ENCODE peak calls at places on chromosome X, in five cellular contexts. P, Q, C, N and J are unnamed samples.

GRCh38 chrX:153343674-153344073 is 9.7 kb downstream of the ZNF275 start:
- DNase-seq in P (no peak), Q (no peak), C (no peak), N (no peak), J (no peak)

GRCh38 chrX:13650318-13650717 is 2.6 kb upstream of the TCEANC start:
- DNase-seq in P (no peak), Q (no peak), C (no peak), N (no peak), J (no peak)

GRCh38 chrX:55710701-55711100 is 6.8 kb upstream of the RRAGB start:
- DNase-seq in P (no peak), Q (peak; percentile 28), C (peak; percentile 48), N (no peak), J (no peak)

GRCh38 chrX:11944486-11944885 is 186.4 kb downstream of the MSL3 start:
- DNase-seq in P (no peak), Q (peak; percentile 18), C (peak; percentile 53), N (peak; percentile 36), J (no peak)

GRCh38 chrX:12962041-12962504 is 12.8 kb upstream of the TMSB4X start:
- DNase-seq in P (no peak), Q (no peak), C (no peak), N (no peak), J (no peak)

GRCh38 chrX:153708415-153708814 is 15.8 kb downstream of the BCAP31 start:
- DNase-seq in P (no peak), Q (peak; percentile 75), C (peak; percentile 82), N (peak; percentile 70), J (no peak)

GRCh38 chrX:427812-428725 is 41.4 kb upstream of the PPP2R3B start:
- DNase-seq in P (no peak), Q (no peak), C (no peak), N (peak; percentile 63), J (no peak)

GRCh38 chrX:123626962-123627361 is 105.9 kb downstream of the THOC2 start:
- DNase-seq in P (no peak), Q (no peak), C (peak; percentile 87), N (no peak), J (no peak)

GRCh38 chrX:13380230-13380629 is 60.4 kb upstream of the ATXN3L start:
- DNase-seq in P (no peak), Q (no peak), C (peak; percentile 79), N (no peak), J (no peak)

GRCh38 chrX:16963216-16963615 is 16.8 kb downstream of the REPS2 start:
- DNase-seq in P (no peak), Q (no peak), C (peak; percentile 26), N (no peak), J (no peak)

GRCh38 chrX:112865464-112866025 is 24.9 kb upstream of the AMOT start:
- DNase-seq in P (no peak), Q (no peak), C (no peak), N (no peak), J (no peak)

GRCh38 chrX:68827256-68827655 is 1.6 kb upstream of the EFNB1 start:
- DNase-seq in P (no peak), Q (no peak), C (no peak), N (no peak), J (no peak)

GRCh38 chrX:9207142-9207541 is 173.2 kb upstream of the FAM9B start:
- DNase-seq in P (no peak), Q (no peak), C (no peak), N (peak; percentile 16), J (no peak)

GRCh38 chrX:131305926-131306325 is 16.8 kb upstream of the IGSF1 start:
- DNase-seq in P (no peak), Q (no peak), C (peak; percentile 1), N (no peak), J (no peak)

GRCh38 chrX:1717326-1717725 is 102.5 kb downstream of the ASMT start:
- DNase-seq in P (no peak), Q (no peak), C (no peak), N (peak; percentile 10), J (no peak)

GRCh38 chrX:109774706-109775105 is 41.6 kb upstream of the ACSL4 start:
- DNase-seq in P (no peak), Q (peak; percentile 16), C (peak; percentile 73), N (no peak), J (no peak)

GRCh38 chrX:10329984-10330383 is 173.2 kb downstream of the CLCN4 start:
- DNase-seq in P (no peak), Q (no peak), C (no peak), N (no peak), J (no peak)

GRCh38 chrX:25191403-25191802 is 175.6 kb upstream of the ARX start:
- DNase-seq in P (no peak), Q (no peak), C (no peak), N (peak; percentile 10), J (no peak)
- TF ChIP-seq CTCF in P (no peak), Q (no peak), C (no peak), N (peak; percentile 32), J (no peak)

GRCh38 chrX:7706032-7706431 is 136.9 kb upstream of the VCX start:
- DNase-seq in P (no peak), Q (no peak), C (no peak), N (no peak), J (no peak)
- TF ChIP-seq CTCF in P (no peak), Q (no peak), C (peak; percentile 12), N (peak; percentile 32), J (peak; percentile 15)

GRCh38 chrX:20252392-20253231 is 14.1 kb downstream of the RPS6KA3 start:
- DNase-seq in P (peak; percentile 26), Q (no peak), C (peak; percentile 24), N (peak; percentile 35), J (no peak)
- TF ChIP-seq CTCF in P (peak; percentile 27), Q (peak; percentile 61), C (peak; percentile 54), N (no peak), J (peak; percentile 67)

GRCh38 chrX:116111497-116111896 is 59.0 kb upstream of the AGTR2 start:
- DNase-seq in P (no peak), Q (no peak), C (no peak), N (no peak), J (no peak)

GRCh38 chrX:116114999-116115398 is 55.5 kb upstream of the AGTR2 start:
- DNase-seq in P (no peak), Q (no peak), C (no peak), N (no peak), J (no peak)

DNA sequence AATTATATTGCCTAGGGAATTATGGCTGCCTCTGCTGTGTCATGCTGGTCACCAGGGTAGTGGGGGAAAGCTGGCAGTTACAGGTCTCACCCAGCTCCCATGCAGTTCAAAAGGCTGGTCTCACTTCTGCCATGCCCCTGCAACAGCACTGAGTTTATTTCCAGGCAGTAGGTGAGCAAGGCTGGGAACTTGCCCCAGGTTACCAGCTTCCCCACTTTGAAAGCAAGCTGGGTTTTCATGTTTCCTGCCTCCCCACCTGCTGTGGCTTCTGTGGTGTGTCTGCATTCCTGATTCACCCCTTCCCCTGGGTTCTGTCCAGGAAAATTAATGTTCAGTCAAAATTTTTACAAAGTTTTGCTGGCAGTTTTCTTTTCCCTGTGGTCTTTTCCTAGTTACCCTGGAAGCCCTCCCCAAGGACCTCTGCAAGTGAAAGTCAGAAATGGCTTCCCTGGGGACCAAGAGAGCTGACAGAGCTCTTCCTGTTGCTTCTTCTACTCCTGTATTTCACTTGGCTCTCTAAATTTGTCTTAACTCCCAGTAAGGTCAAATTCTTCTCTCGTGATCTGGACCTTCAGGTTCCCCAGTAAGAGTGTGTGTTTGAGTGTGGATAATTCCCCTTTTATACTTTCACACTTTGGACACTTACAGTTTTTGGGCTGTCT is 58.5 kb upstream of the AGTR2 start:
- DNase-seq in P (no peak), Q (no peak), C (no peak), N (no peak), J (no peak)
- TF ChIP-seq CTCF in P (no peak), Q (no peak), C (no peak), N (no peak), J (no peak)

GRCh38 chrX:53249387-53250042 is 24.5 kb upstream of the KDM5C start:
- DNase-seq in P (no peak), Q (no peak), C (no peak), N (no peak), J (no peak)
- TF ChIP-seq CTCF in P (no peak), Q (no peak), C (no peak), N (no peak), J (no peak)

GRCh38 chrX:30212172-30212571 is 3.2 kb upstream of the MAGEB2 start:
- DNase-seq in P (no peak), Q (no peak), C (no peak), N (no peak), J (no peak)
- TF ChIP-seq CTCF in P (no peak), Q (peak; percentile 10), C (no peak), N (no peak), J (no peak)